ENCODE peak calls at places on chromosomes 2 and 18, in six cellular contexts. O is stimulated activated CD8-positive, alpha-beta memory T cell treated with anti-CD3 and anti-CD28 coated beads, Interleukin-4, amount 100 ng/mL, for 48 hours; T is C1 segment of cervical spinal cord; J is NCI-H748 treated with DMSO at 0.1 percent for 48 hours; A is effector memory CD4-positive, alpha-beta T cell; B is H1. R is an unnamed sample.

GRCh38 chr2:237497820-237498128 is 10.7 kb downstream of the MLPH start:
- DNase-seq in O (no peak), T (no peak), J (no peak), A (no peak), B (no peak), R (no peak)

GRCh38 chr2:233830111-233830760 is 24.1 kb downstream of the HJURP start:
- DNase-seq in O (peak; percentile 17), T (no peak), J (no peak), A (no peak), B (no peak), R (no peak)

GRCh38 chr2:234590076-234590475 is 93.2 kb upstream of the ARL4C start:
- DNase-seq in O (no peak), T (no peak), J (no peak), A (no peak), B (no peak), R (no peak)

GRCh38 chr2:222791946-222792649 is 68.7 kb upstream of the ACSL3 start:
- DNase-seq in O (no peak), T (peak; percentile 43), J (no peak), A (no peak), B (no peak), R (peak; percentile 14)

GRCh38 chr2:102032368-102033027 is 40.7 kb downstream of the IL1R2 start:
- DNase-seq in O (no peak), T (no peak), J (no peak), A (no peak), B (no peak), R (no peak)

GRCh38 chr2:108244667-108245414 is 5.1 kb downstream of the SULT1C3 start:
- DNase-seq in O (no peak), T (no peak), J (no peak), A (no peak), B (no peak), R (no peak)

GRCh38 chr2:23380562-23381065 is 4.4 kb upstream of the KLHL29 start:
- DNase-seq in O (peak; percentile 32), T (no peak), J (no peak), A (no peak), B (no peak), R (no peak)

GRCh38 chr2:237429761-237430160 is 15.8 kb upstream of the COL6A3 start:
- DNase-seq in O (peak; percentile 62), T (no peak), J (no peak), A (no peak), B (no peak), R (no peak)

GRCh38 chr18:362914-363295 is 95.1 kb upstream of the THOC1 start:
- DNase-seq in O (no peak), T (no peak), J (no peak), A (no peak), B (no peak), R (no peak)

GRCh38 chr2:31415421-31415820 is 879 bp upstream of the XDH start:
- DNase-seq in O (no peak), T (no peak), J (no peak), A (no peak), B (no peak), R (no peak)

GRCh38 chr2:240960309-240960962 is 38.0 kb upstream of the SNED1 start:
- DNase-seq in O (peak; percentile 6), T (no peak), J (no peak), A (no peak), B (peak; percentile 48), R (no peak)

GRCh38 chr2:11758187-11758586 is 11.8 kb downstream of the LPIN1 start:
- DNase-seq in O (no peak), T (no peak), J (no peak), A (no peak), B (no peak), R (no peak)

GRCh38 chr2:143551946-143552655 is 422.9 kb downstream of the ARHGAP15 start:
- DNase-seq in O (no peak), T (no peak), J (no peak), A (no peak), B (no peak), R (no peak)

GRCh38 chr18:24657461-24657860 is 197.0 kb downstream of the HRH4 start:
- DNase-seq in O (no peak), T (no peak), J (no peak), A (no peak), B (no peak), R (no peak)

GRCh38 chr2:128568106-128568505 is 249.4 kb upstream of the HS6ST1 start:
- DNase-seq in O (no peak), T (no peak), J (no peak), A (no peak), B (peak; percentile 64), R (no peak)

GRCh38 chr2:62216616-62217015 is 20.7 kb downstream of the B3GNT2 start:
- DNase-seq in O (no peak), T (no peak), J (no peak), A (no peak), B (no peak), R (no peak)

GRCh38 chr2:127559454-127559853 is 24.0 kb downstream of the MYO7B start:
- DNase-seq in O (no peak), T (no peak), J (no peak), A (no peak), B (no peak), R (no peak)

GRCh38 chr18:8366070-8366469 is 243.2 kb upstream of the RAB12 start:
- DNase-seq in O (no peak), T (no peak), J (no peak), A (no peak), B (no peak), R (no peak)

GRCh38 chr2:233338046-233338445 is 16.2 kb upstream of the DGKD start:
- DNase-seq in O (no peak), T (no peak), J (no peak), A (no peak), B (no peak), R (no peak)

GRCh38 chr2:231672617-231673347 is 35.5 kb upstream of the PTMA start:
- DNase-seq in O (peak; percentile 49), T (no peak), J (no peak), A (no peak), B (peak; percentile 86), R (peak; percentile 33)

GRCh38 chr18:10453261-10453884 is 1.1 kb upstream of the APCDD1 start:
- DNase-seq in O (no peak), T (no peak), J (no peak), A (no peak), B (peak; percentile 59), R (no peak)

GRCh38 chr2:152924722-152925121 is 206.3 kb downstream of the ARL6IP6 start:
- DNase-seq in O (no peak), T (no peak), J (no peak), A (no peak), B (no peak), R (no peak)

GRCh38 chr2:172358784-172359556 is 68.4 kb upstream of the ITGA6 start:
- DNase-seq in O (no peak), T (peak; percentile 44), J (no peak), A (no peak), B (no peak), R (no peak)

GRCh38 chr2:2664989-2665833 is 334.1 kb upstream of the MYT1L start:
- DNase-seq in O (no peak), T (no peak), J (no peak), A (no peak), B (no peak), R (no peak)

GRCh38 chr2:112768432-112768831 is 4.0 kb upstream of the CKAP2L start:
- DNase-seq in O (no peak), T (no peak), J (no peak), A (no peak), B (no peak), R (no peak)

GRCh38 chr18:79117791-79118190 is 48.6 kb downstream of the ATP9B start:
- DNase-seq in O (no peak), T (no peak), J (no peak), A (no peak), B (no peak), R (no peak)

R was measured in substantia nigra.